ENCODE peak calls at places on chromosomes 12 and 14, in six cellular contexts. C is Panc1, H is pancreas, T is heart left ventricle, F is stomach, S is left ventricle myocardium inferior. L is an unnamed sample.

GRCh38 chr12:51752490-51752889 is 96.0 kb downstream of the FIGNL2 start:
- DNase-seq in C (no peak), H (peak; percentile 52), T (peak; percentile 79), F (peak; percentile 30), S (peak; percentile 73), L (peak; percentile 48)

GRCh38 chr14:55448146-55448614 is 7.8 kb upstream of the TBPL2 start:
- DNase-seq in C (peak; percentile 92), H (no peak), T (peak; percentile 63), F (peak; percentile 35), S (no peak), L (no peak)

GRCh38 chr12:100566887-100567637 is 6.4 kb upstream of the GAS2L3 start:
- DNase-seq in C (no peak), H (peak; percentile 46), T (peak; percentile 30), F (no peak), S (no peak), L (no peak)

GRCh38 chr12:103503546-103504480 is 8.0 kb upstream of the C12orf42 start:
- DNase-seq in C (no peak), H (no peak), T (no peak), F (peak; percentile 61), S (no peak), L (no peak)

GRCh38 chr14:72519543-72519942 is 374.4 kb downstream of the DPF3 start:
- DNase-seq in C (no peak), H (no peak), T (no peak), F (no peak), S (no peak), L (no peak)

GRCh38 chr12:30837595-30837994 is 82.8 kb upstream of the CAPRIN2 start:
- DNase-seq in C (no peak), H (no peak), T (no peak), F (no peak), S (no peak), L (no peak)

GRCh38 chr14:61247935-61248334 is 33.2 kb downstream of the TMEM30B start:
- DNase-seq in C (no peak), H (no peak), T (no peak), F (no peak), S (no peak), L (no peak)

GRCh38 chr14:23099212-23099861 is 4.0 kb downstream of the C14orf119 start:
- DNase-seq in C (no peak), H (no peak), T (no peak), F (peak; percentile 67), S (no peak), L (no peak)

GRCh38 chr14:104359301-104359968 is 220.1 kb upstream of the C14orf180 start:
- DNase-seq in C (no peak), H (no peak), T (peak; percentile 15), F (no peak), S (no peak), L (no peak)

DNA sequence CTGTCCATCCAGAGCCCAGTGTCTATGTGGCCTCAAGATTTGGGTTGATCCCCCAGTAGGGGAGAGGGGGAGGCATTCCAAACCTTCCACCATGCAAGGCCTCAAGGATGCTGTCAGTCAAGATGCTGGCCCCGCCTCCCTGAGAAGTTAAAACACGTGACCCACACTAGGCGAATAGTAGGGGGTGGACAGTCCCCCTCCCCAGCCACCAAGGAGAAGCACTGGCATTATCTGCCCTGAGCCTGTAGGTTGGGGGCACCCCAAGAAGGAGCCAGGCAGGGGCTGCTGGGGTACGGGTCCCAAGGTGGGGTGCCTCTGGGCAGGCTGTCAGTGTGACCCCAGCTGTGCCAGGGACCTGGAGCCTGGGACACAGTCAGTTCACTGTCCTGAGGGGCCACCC is 2.3 kb downstream of the SLC25A29 start:
- DNase-seq in C (no peak), H (no peak), T (no peak), F (no peak), S (no peak), L (no peak)
- H3K27ac ChIP-seq in C (no peak overlapping the region), H (no peak overlapping the region), T (no peak overlapping the region), F (peak overlapping the region; percentile 90), S (no peak overlapping the region), L (no peak overlapping the region)

DNA sequence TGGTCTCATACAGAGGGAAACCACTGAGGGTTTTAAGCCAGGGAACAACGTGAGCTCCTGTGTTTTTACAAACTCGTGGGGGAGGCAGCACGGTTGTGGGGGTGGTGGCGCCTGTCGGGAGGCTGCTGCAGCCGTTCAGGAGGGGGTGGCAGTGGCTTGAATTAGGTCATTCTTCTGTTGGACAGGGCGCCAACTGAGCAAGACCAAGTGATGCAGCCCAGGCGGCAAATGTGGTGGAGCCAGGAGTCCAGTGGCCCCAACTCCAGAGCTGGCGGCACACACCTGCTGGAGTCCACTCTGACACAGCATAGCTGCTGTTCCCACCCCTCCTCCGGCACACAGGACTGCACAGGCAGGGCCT is 27.8 kb downstream of the FBRSL1 start:
- DNase-seq in C (no peak), H (no peak), T (no peak), F (no peak), S (no peak), L (peak; percentile 42)
- H3K27ac ChIP-seq in C (no peak overlapping the region), H (peak overlapping the region; percentile 82), T (no peak overlapping the region), F (no peak overlapping the region), S (no peak overlapping the region), L (no peak overlapping the region)

GRCh38 chr12:62248873-62249272 is 11.3 kb upstream of the USP15 start:
- DNase-seq in C (no peak), H (no peak), T (no peak), F (no peak), S (no peak), L (no peak)

GRCh38 chr12:62252576-62252975 is 7.6 kb upstream of the USP15 start:
- DNase-seq in C (no peak), H (no peak), T (no peak), F (no peak), S (no peak), L (no peak)

GRCh38 chr12:62249419-62249818 is 10.8 kb upstream of the USP15 start:
- DNase-seq in C (no peak), H (no peak), T (no peak), F (no peak), S (no peak), L (no peak)

GRCh38 chr12:62251609-62251958 is 8.6 kb upstream of the USP15 start:
- DNase-seq in C (no peak), H (no peak), T (no peak), F (no peak), S (no peak), L (no peak)

DNA sequence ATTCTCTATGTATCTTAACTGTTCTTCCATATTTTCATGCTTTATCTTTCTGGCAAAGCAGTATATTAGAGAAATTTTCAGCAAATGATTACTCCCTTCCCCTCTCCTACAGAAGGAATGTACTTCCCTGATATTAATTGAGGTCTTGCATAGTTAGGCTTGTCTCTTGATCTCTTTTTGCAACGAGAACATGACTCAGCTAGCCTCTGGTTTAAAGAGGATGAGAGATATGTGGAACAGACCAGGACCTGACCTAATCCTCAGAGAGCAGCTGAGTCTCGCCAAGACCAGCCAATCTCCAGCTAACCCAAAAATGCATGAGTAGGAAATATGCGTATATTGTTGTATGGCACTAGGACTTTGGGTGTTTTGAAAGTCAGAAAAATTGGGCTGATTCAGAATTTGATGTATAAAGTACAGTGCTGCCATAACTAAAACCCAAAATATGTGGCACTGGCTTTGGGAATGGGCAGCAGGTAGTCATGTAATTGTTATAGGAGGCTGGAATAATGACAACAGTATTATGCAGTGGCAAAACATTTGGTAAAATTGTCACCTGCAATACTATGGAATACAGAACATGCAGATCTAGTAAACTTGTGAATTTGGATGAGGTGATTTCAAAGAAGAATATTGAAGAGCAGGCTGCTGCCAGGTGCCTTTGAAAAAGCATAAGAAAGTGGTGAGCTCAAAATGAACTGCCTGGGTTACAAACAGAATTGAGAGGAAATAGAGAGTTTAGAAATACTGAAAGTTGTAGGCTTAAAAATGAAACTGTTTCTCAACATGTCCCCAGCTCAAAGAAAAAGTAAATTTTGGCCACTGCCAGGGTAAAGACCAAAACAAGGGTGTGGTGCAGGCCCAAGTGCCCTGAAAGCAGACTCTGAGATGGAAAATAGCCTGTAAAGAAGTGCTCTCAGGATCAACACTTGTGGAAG is 9.3 kb upstream of the USP15 start:
- DNase-seq in C (no peak), H (no peak), T (no peak), F (no peak), S (no peak), L (no peak)
- H3K27ac ChIP-seq in C (no peak overlapping the region), H (no peak overlapping the region), T (no peak overlapping the region), F (peak overlapping the region; percentile 23), S (peak overlapping the region; percentile 23), L (no peak overlapping the region)

GRCh38 chr12:47963340-47964040 is at the start of gene TMEM106C:
- DNase-seq in C (peak; percentile 72), H (peak; percentile 85), T (peak; percentile 92), F (peak; percentile 94), S (peak; percentile 91), L (peak; percentile 84)
- H3K27ac ChIP-seq in C (peak within 1 kb of the TSS; percentile 85), H (no peak within 1 kb of the TSS), T (peak within 1 kb of the TSS; percentile 65), F (peak within 1 kb of the TSS; percentile 73), S (peak within 1 kb of the TSS; percentile 69), L (no peak within 1 kb of the TSS)